ENCODE peak calls at places on chromosomes 5 and 9, in six cellular contexts. One of them, this sample, is unnamed.

GRCh38 chr5:158716668-158717067 is 383.0 kb downstream of the EBF1 start:
- DNase-seq in stimulated activated CD4-positive, alpha-beta T cell treated with anti-CD3 and anti-CD28 coated beads, Interleukin-4, amount 100 ng/mL, for 24 hours: no peak
- DNase-seq in Caki2: no peak
- DNase-seq in C1 segment of cervical spinal cord: no peak
- DNase-seq in foreskin keratinocyte: peak; percentile 3
- DNase-seq in DMS53: peak; percentile 14
- DNase-seq in this sample: no peak

GRCh38 chr9:95504053-95504963 is 12.5 kb downstream of the PTCH1 start:
- DNase-seq in stimulated activated CD4-positive, alpha-beta T cell treated with anti-CD3 and anti-CD28 coated beads, Interleukin-4, amount 100 ng/mL, for 24 hours: no peak
- DNase-seq in Caki2: peak; percentile 29
- DNase-seq in C1 segment of cervical spinal cord: no peak
- DNase-seq in foreskin keratinocyte: no peak
- DNase-seq in DMS53: peak; percentile 33
- DNase-seq in this sample: peak; percentile 51

GRCh38 chr5:72837524-72838096 is 21.1 kb downstream of the TNPO1 start:
- DNase-seq in stimulated activated CD4-positive, alpha-beta T cell treated with anti-CD3 and anti-CD28 coated beads, Interleukin-4, amount 100 ng/mL, for 24 hours: no peak
- DNase-seq in Caki2: peak; percentile 64
- DNase-seq in C1 segment of cervical spinal cord: no peak
- DNase-seq in foreskin keratinocyte: no peak
- DNase-seq in DMS53: peak; percentile 13
- DNase-seq in this sample: no peak

GRCh38 chr5:22835630-22836029 is 17.5 kb downstream of the CDH12 start:
- DNase-seq in stimulated activated CD4-positive, alpha-beta T cell treated with anti-CD3 and anti-CD28 coated beads, Interleukin-4, amount 100 ng/mL, for 24 hours: no peak
- DNase-seq in Caki2: peak; percentile 18
- DNase-seq in C1 segment of cervical spinal cord: no peak
- DNase-seq in foreskin keratinocyte: peak; percentile 14
- DNase-seq in DMS53: peak; percentile 61
- DNase-seq in this sample: no peak

GRCh38 chr5:9667906-9668305 is 37.8 kb upstream of the TAS2R1 start:
- DNase-seq in stimulated activated CD4-positive, alpha-beta T cell treated with anti-CD3 and anti-CD28 coated beads, Interleukin-4, amount 100 ng/mL, for 24 hours: no peak
- DNase-seq in Caki2: no peak
- DNase-seq in C1 segment of cervical spinal cord: no peak
- DNase-seq in foreskin keratinocyte: no peak
- DNase-seq in DMS53: no peak
- DNase-seq in this sample: no peak

GRCh38 chr5:135493406-135494180 is 41.4 kb upstream of the TIFAB start:
- DNase-seq in stimulated activated CD4-positive, alpha-beta T cell treated with anti-CD3 and anti-CD28 coated beads, Interleukin-4, amount 100 ng/mL, for 24 hours: no peak
- DNase-seq in Caki2: peak; percentile 34
- DNase-seq in C1 segment of cervical spinal cord: no peak
- DNase-seq in foreskin keratinocyte: peak; percentile 96
- DNase-seq in DMS53: no peak
- DNase-seq in this sample: no peak

GRCh38 chr5:177491429-177491945 is 5.9 kb downstream of the PDLIM7 start:
- DNase-seq in stimulated activated CD4-positive, alpha-beta T cell treated with anti-CD3 and anti-CD28 coated beads, Interleukin-4, amount 100 ng/mL, for 24 hours: no peak
- DNase-seq in Caki2: peak; percentile 48
- DNase-seq in C1 segment of cervical spinal cord: no peak
- DNase-seq in foreskin keratinocyte: no peak
- DNase-seq in DMS53: peak; percentile 45
- DNase-seq in this sample: peak; percentile 97

GRCh38 chr5:7849531-7850240 is 1.2 kb downstream of the CFAP90 start:
- DNase-seq in stimulated activated CD4-positive, alpha-beta T cell treated with anti-CD3 and anti-CD28 coated beads, Interleukin-4, amount 100 ng/mL, for 24 hours: no peak
- DNase-seq in Caki2: no peak
- DNase-seq in C1 segment of cervical spinal cord: no peak
- DNase-seq in foreskin keratinocyte: no peak
- DNase-seq in DMS53: peak; percentile 53
- DNase-seq in this sample: no peak

GRCh38 chr9:38771593-38771992 is 51.7 kb upstream of the FAM240B start:
- DNase-seq in stimulated activated CD4-positive, alpha-beta T cell treated with anti-CD3 and anti-CD28 coated beads, Interleukin-4, amount 100 ng/mL, for 24 hours: no peak
- DNase-seq in Caki2: no peak
- DNase-seq in C1 segment of cervical spinal cord: no peak
- DNase-seq in foreskin keratinocyte: no peak
- DNase-seq in DMS53: no peak
- DNase-seq in this sample: no peak

GRCh38 chr9:136858844-136859757 is 7.0 kb downstream of the MAMDC4 start:
- DNase-seq in stimulated activated CD4-positive, alpha-beta T cell treated with anti-CD3 and anti-CD28 coated beads, Interleukin-4, amount 100 ng/mL, for 24 hours: no peak
- DNase-seq in Caki2: no peak
- DNase-seq in C1 segment of cervical spinal cord: peak; percentile 6
- DNase-seq in foreskin keratinocyte: no peak
- DNase-seq in DMS53: peak; percentile 53
- DNase-seq in this sample: no peak

GRCh38 chr5:60959156-60959555 is 14.2 kb downstream of the NDUFAF2 start:
- DNase-seq in stimulated activated CD4-positive, alpha-beta T cell treated with anti-CD3 and anti-CD28 coated beads, Interleukin-4, amount 100 ng/mL, for 24 hours: no peak
- DNase-seq in Caki2: no peak
- DNase-seq in C1 segment of cervical spinal cord: no peak
- DNase-seq in foreskin keratinocyte: no peak
- DNase-seq in DMS53: peak; percentile 48
- DNase-seq in this sample: no peak